ENCODE peak calls at places on chromosomes 6 and 20, in six cellular contexts. H, E, L, G, M and R are unnamed samples.

GRCh38 chr20:10864076-10864672 is 190.4 kb upstream of the JAG1 start:
- DNase-seq in H (no peak), E (no peak), L (peak), G (no peak), M (no peak), R (no peak)

GRCh38 chr6:121515615-121516265 is 80.3 kb downstream of the GJA1 start:
- DNase-seq in H (no peak), E (no peak), L (no peak), G (no peak), M (no peak), R (no peak)

GRCh38 chr6:123091091-123091895 is 95.3 kb downstream of the CLVS2 start:
- DNase-seq in H (no peak), E (no peak), L (peak), G (no peak), M (no peak), R (no peak)

GRCh38 chr6:166619912-166620311 is 7.1 kb downstream of the RPS6KA2 start:
- DNase-seq in H (no peak), E (peak), L (peak), G (no peak), M (peak), R (no peak)

GRCh38 chr6:41462980-41463930 is 82.9 kb upstream of the FOXP4 start:
- DNase-seq in H (peak), E (peak), L (peak), G (peak), M (peak), R (peak)

GRCh38 chr6:167699141-167700036 is 127.3 kb upstream of the AFDN start:
- DNase-seq in H (peak), E (no peak), L (peak), G (no peak), M (no peak), R (peak)

GRCh38 chr6:17013701-17014100 is 88.1 kb upstream of the STMND1 start:
- DNase-seq in H (no peak), E (peak), L (no peak), G (no peak), M (peak), R (no peak)

GRCh38 chr6:151100326-151100725 is 139.4 kb upstream of the AKAP12 start:
- DNase-seq in H (no peak), E (no peak), L (no peak), G (peak), M (no peak), R (no peak)

GRCh38 chr6:34151321-34152041 is 5.6 kb upstream of the GRM4 start:
- DNase-seq in H (no peak), E (no peak), L (peak), G (no peak), M (no peak), R (no peak)

GRCh38 chr6:134553941-134554340 is 236.0 kb upstream of the SGK1 start:
- DNase-seq in H (no peak), E (peak), L (no peak), G (no peak), M (no peak), R (no peak)

GRCh38 chr6:16196260-16196914 is 42.0 kb upstream of the GMPR start:
- DNase-seq in H (no peak), E (no peak), L (no peak), G (no peak), M (no peak), R (no peak)

GRCh38 chr6:130870179-130870881 is 43.1 kb downstream of the SMLR1 start:
- DNase-seq in H (no peak), E (no peak), L (no peak), G (no peak), M (no peak), R (no peak)

GRCh38 chr6:49890988-49891387 is 24.7 kb upstream of the CRISP1 start:
- DNase-seq in H (no peak), E (no peak), L (no peak), G (no peak), M (no peak), R (no peak)

GRCh38 chr6:78231002-78231401 is 578.2 kb downstream of the MEI4 start:
- DNase-seq in H (no peak), E (no peak), L (no peak), G (no peak), M (no peak), R (no peak)

GRCh38 chr6:140609956-140610355 is 1235.5 kb upstream of the CITED2 start:
- DNase-seq in H (no peak), E (no peak), L (no peak), G (no peak), M (no peak), R (no peak)

GRCh38 chr6:70257874-70258273 is 45.0 kb downstream of the COL9A1 start:
- DNase-seq in H (no peak), E (no peak), L (no peak), G (no peak), M (no peak), R (no peak)

GRCh38 chr20:61929561-61929960 is 136.1 kb downstream of the TAF4 start:
- DNase-seq in H (no peak), E (no peak), L (no peak), G (no peak), M (no peak), R (no peak)

GRCh38 chr6:41191569-41191968 is 9.4 kb downstream of the TREML2 start:
- DNase-seq in H (peak), E (no peak), L (peak), G (peak), M (no peak), R (peak)

GRCh38 chr6:149969635-149970034 is 5.9 kb downstream of the ULBP1 start:
- DNase-seq in H (no peak), E (no peak), L (no peak), G (no peak), M (no peak), R (no peak)

GRCh38 chr6:121382467-121383121 is 48.3 kb upstream of the TBC1D32 start:
- DNase-seq in H (no peak), E (no peak), L (no peak), G (no peak), M (no peak), R (no peak)

GRCh38 chr20:19903168-19903676 is 113.9 kb upstream of the NAA20 start:
- DNase-seq in H (peak), E (no peak), L (no peak), G (peak), M (no peak), R (no peak)
- TF ChIP-seq CTCF in H (no peak), E (no peak), L (no peak), G (peak), M (peak), R (no peak)

DNA sequence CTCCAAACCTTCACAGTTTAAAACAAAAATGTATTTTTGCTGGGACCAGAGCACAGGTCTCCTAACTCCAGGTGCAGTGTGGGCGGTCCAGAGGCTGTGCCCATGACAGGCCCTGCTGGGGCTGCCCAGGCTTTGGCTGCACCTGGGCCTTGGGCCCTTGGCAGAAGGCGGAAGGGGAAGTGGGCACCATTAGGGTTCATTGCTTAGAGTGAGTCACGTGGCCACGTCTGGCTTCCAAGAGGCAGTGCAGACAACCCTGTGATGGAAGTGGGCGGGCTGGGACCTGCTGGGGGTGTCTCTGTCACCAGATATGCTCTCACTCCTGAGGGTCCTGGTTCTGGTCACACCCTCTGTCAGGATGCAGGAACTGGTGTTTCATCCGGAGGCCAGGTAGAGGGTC is 302.2 kb downstream of the QKI start:
- DNase-seq in H (no peak), E (no peak), L (no peak), G (no peak), M (no peak), R (no peak)
- TF ChIP-seq CTCF in H (no peak), E (no peak), L (no peak), G (no peak), M (no peak), R (no peak)

GRCh38 chr20:21719592-21720214 is 14.2 kb downstream of the PAX1 start:
- DNase-seq in H (peak), E (peak), L (peak), G (peak), M (peak), R (peak)
- TF ChIP-seq CTCF in H (peak), E (peak), L (peak), G (peak), M (peak), R (peak)

GRCh38 chr6:26175033-26175427 is 87.8 kb downstream of the HFE start:
- DNase-seq in H (no peak), E (no peak), L (no peak), G (no peak), M (no peak), R (no peak)

GRCh38 chr6:26173836-26174144 is 86.6 kb downstream of the HFE start:
- DNase-seq in H (no peak), E (no peak), L (no peak), G (peak), M (no peak), R (no peak)

GRCh38 chr6:26172496-26172958 is 85.3 kb downstream of the HFE start:
- DNase-seq in H (peak), E (no peak), L (no peak), G (peak), M (no peak), R (no peak)

GRCh38 chr6:26179675-26180074 is 92.4 kb downstream of the HFE start:
- DNase-seq in H (no peak), E (no peak), L (no peak), G (no peak), M (no peak), R (no peak)

GRCh38 chr6:26175428-26176181 is 88.4 kb downstream of the HFE start:
- DNase-seq in H (peak), E (peak), L (peak), G (peak), M (no peak), R (peak)
- TF ChIP-seq CTCF in H (peak), E (peak), L (peak), G (peak), M (peak), R (peak)

DNA sequence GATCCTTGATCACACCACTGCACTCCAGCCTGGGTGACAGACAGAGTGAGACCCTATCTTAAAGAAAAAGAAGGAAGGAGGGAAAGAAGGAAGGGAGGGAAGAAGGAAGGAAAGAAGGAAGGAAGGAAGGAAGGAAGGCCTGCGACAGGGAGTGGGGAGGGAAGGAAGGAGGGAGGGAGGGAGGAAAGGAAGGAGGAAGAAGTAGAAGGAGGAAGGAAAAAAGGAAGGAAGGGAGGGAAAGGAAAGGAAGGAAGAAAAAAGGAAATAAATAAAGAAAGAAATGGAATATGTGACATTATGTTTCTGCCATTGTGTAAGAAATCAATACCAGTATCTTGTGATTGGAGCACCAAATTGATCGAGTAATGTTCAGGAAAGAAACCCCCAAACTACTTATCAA is 16.2 kb downstream of the PHACTR2 start:
- DNase-seq in H (no peak), E (no peak), L (no peak), G (no peak), M (no peak), R (no peak)
- TF ChIP-seq CTCF in H (no peak), E (no peak), L (no peak), G (no peak), M (no peak), R (no peak)

GRCh38 chr6:38909020-38909730 is 139.4 kb upstream of the GLP1R start:
- DNase-seq in H (no peak), E (no peak), L (peak), G (no peak), M (no peak), R (no peak)

GRCh38 chr6:38912378-38912777 is 136.2 kb upstream of the GLP1R start:
- DNase-seq in H (no peak), E (no peak), L (no peak), G (no peak), M (no peak), R (no peak)

GRCh38 chr6:38907264-38907663 is 141.3 kb upstream of the GLP1R start:
- DNase-seq in H (no peak), E (no peak), L (no peak), G (no peak), M (no peak), R (no peak)

GRCh38 chr6:38906582-38906981 is 142.0 kb upstream of the GLP1R start:
- DNase-seq in H (no peak), E (no peak), L (no peak), G (no peak), M (no peak), R (no peak)

GRCh38 chr6:38910207-38910606 is 138.4 kb upstream of the GLP1R start:
- DNase-seq in H (no peak), E (no peak), L (no peak), G (no peak), M (no peak), R (no peak)
- TF ChIP-seq CTCF in H (no peak), E (no peak), L (no peak), G (no peak), M (no peak), R (no peak)

GRCh38 chr6:31922942-31923341 is 4.6 kb upstream of the C2 start:
- DNase-seq in H (peak), E (no peak), L (peak), G (peak), M (no peak), R (no peak)
- TF ChIP-seq CTCF in H (peak), E (no peak), L (no peak), G (peak), M (no peak), R (no peak)